ENCODE peak calls at places on chromosome 22, in six cellular contexts. C is neuronal stem cell, A is MM.1S, J is ovary, B is neural progenitor cell, X is body of pancreas. N is an unnamed sample. For H3K36me3, the result is how much of the 10 kb centered on the place peaks cover.

GRCh38 chr22:32850591-32851517 is 49.3 kb downstream of the TIMP3 start:
- DNase-seq in C (no peak), A (no peak), X (peak), J (peak), B (no peak), N (no peak)

GRCh38 chr22:35742342-35743100 is 24.8 kb downstream of the APOL5 start:
- DNase-seq in B (no peak), J (no peak), A (no peak), X (no peak), C (no peak), N (no peak)

GRCh38 chr22:21761086-21761485 is 25.5 kb upstream of the YPEL1 start:
- DNase-seq in C (no peak), B (no peak), J (no peak), X (no peak), A (no peak), N (no peak)

GRCh38 chr22:10961043-10961860 is 4566.7 kb upstream of the OR11H1 start:
- DNase-seq in C (no peak), X (no peak), J (no peak), A (no peak), B (no peak), N (no peak)

GRCh38 chr22:38796262-38796957 is 2.5 kb upstream of the DNAL4 start:
- DNase-seq in C (no peak), B (no peak), X (no peak), A (no peak), J (no peak), N (no peak)

GRCh38 chr22:36327922-36328551 is 59.7 kb downstream of the MYH9 start:
- DNase-seq in C (no peak), A (no peak), X (peak), B (no peak), J (no peak), N (peak)

GRCh38 chr22:17222503-17222902 is 3.3 kb upstream of the ADA2 start:
- DNase-seq in C (no peak), J (no peak), X (peak), B (no peak), A (no peak), N (no peak)

GRCh38 chr22:43270314-43270908 is 72.8 kb downstream of the SCUBE1 start:
- DNase-seq in C (no peak), A (peak), B (peak), J (no peak), X (no peak), N (no peak)

GRCh38 chr22:43039800-43040199 is 24.9 kb upstream of the PACSIN2 start:
- DNase-seq in C (no peak), B (no peak), A (no peak), X (no peak), J (no peak), N (no peak)

GRCh38 chr22:25702571-25703167 is 39.3 kb upstream of the MYO18B start:
- DNase-seq in B (no peak), X (no peak), A (no peak), C (no peak), J (no peak), N (no peak)

GRCh38 chr22:35170716-35171697 is 86.3 kb upstream of the HMGXB4 start:
- DNase-seq in B (no peak), C (no peak), X (no peak), A (no peak), J (no peak), N (no peak)

GRCh38 chr22:20197407-20198030 is 46.7 kb upstream of the CCDC188 start:
- DNase-seq in A (no peak), C (no peak), B (no peak), X (no peak), J (no peak), N (no peak)

GRCh38 chr22:41664951-41665350 is 23.7 kb downstream of the SNU13 start:
- DNase-seq in B (no peak), J (no peak), A (no peak), X (no peak), C (no peak), N (no peak)

GRCh38 chr22:19703869-19704268 is 10.4 kb upstream of the SEPTIN5 start:
- DNase-seq in J (no peak), X (no peak), B (no peak), C (no peak), A (no peak), N (no peak)

GRCh38 chr22:20408891-20409290 is 14.9 kb downstream of the ZNF74 start:
- DNase-seq in B (no peak), J (peak), C (no peak), X (no peak), A (no peak), N (no peak)

GRCh38 chr22:35299217-35299716 is 427 bp upstream of the TOM1 start:
- DNase-seq in C (peak), X (peak), B (no peak), A (peak), J (no peak), N (no peak)

GRCh38 chr22:19802881-19803735 is 42.5 kb downstream of the TBX1 start:
- DNase-seq in J (no peak), X (no peak), C (no peak), B (no peak), A (no peak), N (no peak)

GRCh38 chr22:47842119-47842518 is 1079.7 kb downstream of the TBC1D22A start:
- DNase-seq in A (no peak), X (no peak), C (no peak), B (no peak), J (no peak), N (no peak)

GRCh38 chr22:30689622-30690021 is 5.1 kb upstream of the OSBP2 start:
- DNase-seq in J (no peak), X (no peak), A (no peak), C (no peak), B (no peak), N (no peak)

GRCh38 chr22:33864723-33865130 is 55.5 kb downstream of the LARGE1 start:
- DNase-seq in C (no peak), A (no peak), J (peak), B (no peak), X (no peak), N (no peak)

GRCh38 chr22:19037282-19038163 is 84.7 kb downstream of the DGCR2 start:
- DNase-seq in C (no peak), B (no peak), J (no peak), A (no peak), X (no peak), N (no peak)

GRCh38 chr22:50310949-50311444 is 3.6 kb upstream of the PLXNB2 start:
- DNase-seq in C (no peak), B (no peak), J (no peak), A (no peak), X (no peak), N (no peak)

GRCh38 chr22:49062155-49063039 is 765.3 kb downstream of the BRD1 start:
- DNase-seq in A (no peak), C (no peak), X (peak), B (no peak), J (no peak), N (no peak)

GRCh38 chr22:32622004-32622761 is 147.6 kb downstream of the FBXO7 start:
- DNase-seq in C (peak), J (peak), X (peak), B (peak), A (no peak), N (no peak)

GRCh38 chr22:45704648-45705047 is 33.0 kb downstream of the ATXN10 start:
- DNase-seq in J (no peak), C (no peak), B (no peak), X (no peak), A (no peak), N (no peak)

GRCh38 chr22:42116848-42117424 is 13.7 kb downstream of the CYP2D6 start:
- DNase-seq in C (no peak), X (peak), B (peak), J (no peak), A (no peak), N (no peak)

GRCh38 chr22:41178425-41178975 is 26.6 kb upstream of the L3MBTL2 start:
- DNase-seq in C (no peak), B (no peak), J (peak), X (peak), A (no peak), N (no peak)

GRCh38 chr22:20852076-20852475 is 6.5 kb downstream of the PI4KA start:
- DNase-seq in A (no peak), B (no peak), J (no peak), C (no peak), X (no peak), N (no peak)

GRCh38 chr22:30752771-30753170 is 58.1 kb downstream of the OSBP2 start:
- DNase-seq in J (no peak), A (no peak), B (no peak), C (no peak), X (no peak), N (no peak)

GRCh38 chr22:21712751-21713427 is 22.7 kb downstream of the YPEL1 start:
- DNase-seq in B (peak), X (peak), C (no peak), J (peak), A (peak), N (peak)

GRCh38 chr22:45931042-45931441 is 45.9 kb downstream of the WNT7B start:
- DNase-seq in X (no peak), B (no peak), A (no peak), J (no peak), C (no peak), N (no peak)

GRCh38 chr22:24170189-24170588 is 11.1 kb upstream of the SUSD2 start:
- DNase-seq in A (no peak), J (no peak), C (no peak), B (peak), X (peak), N (no peak)

DNA sequence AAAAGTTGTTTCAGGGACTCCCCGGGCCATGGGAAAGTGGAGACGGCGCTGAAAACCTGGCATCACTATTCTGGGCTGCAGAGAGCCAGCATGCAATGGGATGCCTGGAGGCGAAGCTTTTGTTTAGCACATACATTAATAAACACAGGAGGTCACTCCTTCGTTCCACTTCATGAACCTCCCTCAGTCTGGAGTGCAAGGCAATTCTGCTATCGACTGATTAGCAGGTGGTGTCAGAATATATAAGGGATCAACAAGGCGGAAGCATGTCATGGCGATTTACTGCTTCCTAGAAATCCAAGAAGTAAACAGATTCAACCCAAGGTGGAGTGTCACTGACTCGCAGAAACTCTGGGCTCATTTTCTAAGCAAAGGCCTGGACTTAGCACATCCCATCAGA is 45.4 kb upstream of the MN1 start:
- DNase-seq in X (no peak), C (no peak), A (no peak), J (no peak), B (no peak), N (no peak)
- H3K36me3 ChIP-seq in X (under half), C (under half), A (under half), J (under half), B (under half), N (under half)

GRCh38 chr22:23034621-23035556 is 35.4 kb upstream of the GNAZ start:
- DNase-seq in J (no peak), X (no peak), B (no peak), C (no peak), A (no peak), N (no peak)

GRCh38 chr22:23032681-23033080 is 37.6 kb upstream of the GNAZ start:
- DNase-seq in C (no peak), B (no peak), J (no peak), X (no peak), A (no peak), N (no peak)

GRCh38 chr22:23031795-23032194 is 38.5 kb upstream of the GNAZ start:
- DNase-seq in A (no peak), J (no peak), C (no peak), B (no peak), X (no peak), N (no peak)

GRCh38 chr22:23035557-23036277 is 34.6 kb upstream of the GNAZ start:
- DNase-seq in X (no peak), B (no peak), J (no peak), A (peak), C (no peak), N (no peak)

DNA sequence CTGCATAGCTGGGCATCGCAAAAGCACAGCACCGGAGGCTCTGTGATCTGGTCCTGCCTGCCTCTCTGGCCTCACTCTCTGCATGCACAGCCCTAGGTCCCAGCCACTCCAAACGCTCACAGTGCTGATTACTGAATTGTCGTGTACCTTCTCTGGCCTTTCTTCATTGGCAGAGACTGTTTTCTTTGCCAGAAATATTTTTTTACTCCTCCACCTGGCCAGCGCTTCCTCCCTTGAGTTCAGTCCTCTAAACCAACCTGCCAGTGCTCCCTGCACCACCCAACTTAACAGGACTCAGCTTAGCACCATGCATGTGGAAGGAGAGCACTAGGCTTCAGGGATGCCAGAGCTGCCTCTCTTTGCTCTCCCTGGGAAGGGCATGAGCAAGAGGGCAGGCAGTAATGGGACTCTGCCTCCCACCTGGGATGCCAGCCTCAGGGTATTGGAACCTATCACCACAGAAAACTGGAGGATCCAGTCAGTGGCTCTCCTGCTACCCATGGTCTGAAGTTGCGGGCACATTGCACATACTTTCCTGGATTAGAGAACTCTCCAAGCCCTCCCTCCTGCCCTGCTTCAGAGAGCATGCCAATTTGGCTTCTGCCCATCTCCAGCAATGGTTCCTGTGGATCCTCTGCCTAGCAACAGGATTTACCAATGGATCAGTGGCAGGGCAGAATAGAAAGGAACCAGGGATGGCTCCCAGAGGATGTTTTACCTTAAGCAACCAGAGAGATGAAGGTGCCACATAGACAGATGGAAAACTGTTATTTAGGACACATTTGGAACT is 37.0 kb upstream of the GNAZ start:
- DNase-seq in J (no peak), B (no peak), A (no peak), C (no peak), X (no peak), N (no peak)
- H3K27ac ChIP-seq in J (no peak), B (no peak), A (no peak), C (no peak), X (no peak), N (no peak)

DNA sequence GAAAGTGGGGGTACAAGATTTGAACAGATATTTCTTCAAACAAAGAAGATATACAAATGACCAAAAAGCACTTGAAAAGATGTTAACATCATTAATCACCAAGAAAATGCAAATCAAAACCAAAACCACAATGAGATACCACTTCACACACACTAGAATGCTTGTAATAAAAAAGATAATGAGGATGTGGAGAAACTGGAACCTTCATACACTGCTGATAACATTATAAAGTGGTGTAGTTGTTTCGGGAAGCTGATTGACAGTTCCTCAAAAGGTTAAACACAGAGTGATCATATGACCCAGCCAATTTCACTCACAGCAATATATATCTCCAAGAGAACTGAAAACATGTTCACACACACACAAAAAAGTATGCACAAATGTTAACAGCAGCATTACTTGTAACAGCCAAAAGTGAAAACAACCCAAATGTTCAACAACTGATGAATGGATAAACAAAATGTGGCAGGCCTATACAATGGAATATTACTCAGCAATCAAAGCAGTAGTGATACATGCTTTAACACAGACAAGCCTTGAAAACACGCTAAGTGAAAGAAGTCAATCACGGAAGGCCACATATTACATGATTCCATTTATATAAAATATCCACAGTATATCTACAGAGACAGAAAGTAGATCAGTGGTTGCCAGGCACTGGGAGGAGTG is 15.1 kb downstream of the PITPNB start:
- DNase-seq in X (no peak), B (no peak), A (no peak), C (no peak), J (no peak), N (no peak)
- H3K36me3 ChIP-seq in X (under half), B (under half), A (under half), C (half or more), J (under half), N (under half)

GRCh38 chr22:37659066-37659896 is 758 bp downstream of the PDXP start:
- DNase-seq in J (peak), C (no peak), A (peak), X (peak), B (no peak), N (no peak)

GRCh38 chr22:37655252-37655563 is 3.3 kb upstream of the PDXP start:
- DNase-seq in X (no peak), J (no peak), A (no peak), B (no peak), C (no peak), N (peak)

GRCh38 chr22:37659897-37660708 is 1.6 kb downstream of the PDXP start:
- DNase-seq in C (no peak), A (no peak), J (no peak), B (no peak), X (no peak), N (no peak)

GRCh38 chr22:37658133-37659065 is at the start of gene PDXP:
- DNase-seq in A (peak), C (peak), X (peak), B (peak), J (peak), N (peak)

GRCh38 chr22:37657590-37658132 is 862 bp upstream of the PDXP start:
- DNase-seq in A (no peak), B (peak), X (no peak), C (no peak), J (no peak), N (peak)
- H3K27ac ChIP-seq in A (peak), B (no peak), X (peak), C (peak), J (peak), N (peak)